ENCODE peak calls at places on chromosomes 1 and 21, in ten cellular contexts. One of them, this sample, is unnamed.

GRCh38 chr21:45607021-45607921 is 36.3 kb upstream of the PCBP3 start:
- DNase-seq in heart left ventricle: no peak
- DNase-seq in M059J: peak
- DNase-seq in fibroblast of lung: peak
- DNase-seq in CD4-positive, CD25-positive, alpha-beta regulatory T cell: peak
- DNase-seq in EH: peak
- DNase-seq in stimulated activated CD8-positive, alpha-beta memory T cell treated with anti-CD3 and anti-CD28 coated beads, Interleukin-2, amount 100 ng/mL, for 48 hours: no peak
- DNase-seq in MM.1S: no peak
- DNase-seq in HS-5: no peak
- DNase-seq in activated T-cell treated with anti-CD3 and anti-CD28 coated beads for 1 hour: peak
- DNase-seq in this sample: no peak

GRCh38 chr1:60569189-60569588 is 495.6 kb upstream of the C1orf87 start:
- DNase-seq in M059J: no peak
- DNase-seq in MM.1S: no peak
- DNase-seq in HS-5: no peak
- DNase-seq in CD4-positive, CD25-positive, alpha-beta regulatory T cell: no peak
- DNase-seq in fibroblast of lung: no peak
- DNase-seq in activated T-cell treated with anti-CD3 and anti-CD28 coated beads for 1 hour: no peak
- DNase-seq in EH: no peak
- DNase-seq in stimulated activated CD8-positive, alpha-beta memory T cell treated with anti-CD3 and anti-CD28 coated beads, Interleukin-2, amount 100 ng/mL, for 48 hours: no peak
- DNase-seq in heart left ventricle: no peak
- DNase-seq in this sample: no peak

GRCh38 chr1:162011337-162012012 is 12.2 kb downstream of the OLFML2B start:
- DNase-seq in activated T-cell treated with anti-CD3 and anti-CD28 coated beads for 1 hour: no peak
- DNase-seq in stimulated activated CD8-positive, alpha-beta memory T cell treated with anti-CD3 and anti-CD28 coated beads, Interleukin-2, amount 100 ng/mL, for 48 hours: no peak
- DNase-seq in EH: no peak
- DNase-seq in HS-5: no peak
- DNase-seq in CD4-positive, CD25-positive, alpha-beta regulatory T cell: no peak
- DNase-seq in MM.1S: no peak
- DNase-seq in M059J: no peak
- DNase-seq in heart left ventricle: no peak
- DNase-seq in fibroblast of lung: no peak
- DNase-seq in this sample: no peak

GRCh38 chr1:24940231-24940630 is 10.2 kb upstream of the RUNX3 start:
- DNase-seq in fibroblast of lung: no peak
- DNase-seq in EH: no peak
- DNase-seq in activated T-cell treated with anti-CD3 and anti-CD28 coated beads for 1 hour: no peak
- DNase-seq in heart left ventricle: no peak
- DNase-seq in M059J: no peak
- DNase-seq in MM.1S: no peak
- DNase-seq in HS-5: no peak
- DNase-seq in CD4-positive, CD25-positive, alpha-beta regulatory T cell: no peak
- DNase-seq in stimulated activated CD8-positive, alpha-beta memory T cell treated with anti-CD3 and anti-CD28 coated beads, Interleukin-2, amount 100 ng/mL, for 48 hours: no peak
- DNase-seq in this sample: no peak

GRCh38 chr1:66282343-66282852 is 251.6 kb upstream of the SGIP1 start:
- DNase-seq in HS-5: no peak
- DNase-seq in heart left ventricle: no peak
- DNase-seq in M059J: peak
- DNase-seq in MM.1S: peak
- DNase-seq in activated T-cell treated with anti-CD3 and anti-CD28 coated beads for 1 hour: peak
- DNase-seq in fibroblast of lung: peak
- DNase-seq in EH: peak
- DNase-seq in stimulated activated CD8-positive, alpha-beta memory T cell treated with anti-CD3 and anti-CD28 coated beads, Interleukin-2, amount 100 ng/mL, for 48 hours: peak
- DNase-seq in CD4-positive, CD25-positive, alpha-beta regulatory T cell: peak
- DNase-seq in this sample: peak

GRCh38 chr1:58528518-58528917 is 18.0 kb downstream of the OMA1 start:
- DNase-seq in heart left ventricle: no peak
- DNase-seq in M059J: peak
- DNase-seq in activated T-cell treated with anti-CD3 and anti-CD28 coated beads for 1 hour: no peak
- DNase-seq in fibroblast of lung: peak
- DNase-seq in CD4-positive, CD25-positive, alpha-beta regulatory T cell: no peak
- DNase-seq in stimulated activated CD8-positive, alpha-beta memory T cell treated with anti-CD3 and anti-CD28 coated beads, Interleukin-2, amount 100 ng/mL, for 48 hours: no peak
- DNase-seq in HS-5: peak
- DNase-seq in MM.1S: no peak
- DNase-seq in EH: peak
- DNase-seq in this sample: peak

GRCh38 chr1:230509281-230509977 is 83.3 kb upstream of the PGBD5 start:
- DNase-seq in CD4-positive, CD25-positive, alpha-beta regulatory T cell: no peak
- DNase-seq in fibroblast of lung: peak
- DNase-seq in activated T-cell treated with anti-CD3 and anti-CD28 coated beads for 1 hour: no peak
- DNase-seq in MM.1S: peak
- DNase-seq in stimulated activated CD8-positive, alpha-beta memory T cell treated with anti-CD3 and anti-CD28 coated beads, Interleukin-2, amount 100 ng/mL, for 48 hours: no peak
- DNase-seq in heart left ventricle: no peak
- DNase-seq in M059J: peak
- DNase-seq in EH: peak
- DNase-seq in HS-5: peak
- DNase-seq in this sample: peak

GRCh38 chr1:202159534-202160371 is 649 bp downstream of the PTPN7 start:
- DNase-seq in M059J: no peak
- DNase-seq in stimulated activated CD8-positive, alpha-beta memory T cell treated with anti-CD3 and anti-CD28 coated beads, Interleukin-2, amount 100 ng/mL, for 48 hours: peak
- DNase-seq in CD4-positive, CD25-positive, alpha-beta regulatory T cell: peak
- DNase-seq in MM.1S: peak
- DNase-seq in heart left ventricle: no peak
- DNase-seq in fibroblast of lung: no peak
- DNase-seq in activated T-cell treated with anti-CD3 and anti-CD28 coated beads for 1 hour: peak
- DNase-seq in HS-5: no peak
- DNase-seq in EH: no peak
- DNase-seq in this sample: no peak

GRCh38 chr1:235639586-235640205 is 9.9 kb downstream of the GNG4 start:
- DNase-seq in fibroblast of lung: no peak
- DNase-seq in stimulated activated CD8-positive, alpha-beta memory T cell treated with anti-CD3 and anti-CD28 coated beads, Interleukin-2, amount 100 ng/mL, for 48 hours: no peak
- DNase-seq in heart left ventricle: no peak
- DNase-seq in CD4-positive, CD25-positive, alpha-beta regulatory T cell: no peak
- DNase-seq in EH: no peak
- DNase-seq in M059J: no peak
- DNase-seq in activated T-cell treated with anti-CD3 and anti-CD28 coated beads for 1 hour: no peak
- DNase-seq in HS-5: no peak
- DNase-seq in MM.1S: no peak
- DNase-seq in this sample: no peak

GRCh38 chr1:38433097-38433722 is 386.6 kb upstream of the POU3F1 start:
- DNase-seq in HS-5: no peak
- DNase-seq in heart left ventricle: no peak
- DNase-seq in EH: no peak
- DNase-seq in fibroblast of lung: no peak
- DNase-seq in M059J: no peak
- DNase-seq in MM.1S: no peak
- DNase-seq in stimulated activated CD8-positive, alpha-beta memory T cell treated with anti-CD3 and anti-CD28 coated beads, Interleukin-2, amount 100 ng/mL, for 48 hours: no peak
- DNase-seq in CD4-positive, CD25-positive, alpha-beta regulatory T cell: no peak
- DNase-seq in activated T-cell treated with anti-CD3 and anti-CD28 coated beads for 1 hour: no peak
- DNase-seq in this sample: no peak

GRCh38 chr1:185388346-185388745 is 71.3 kb upstream of the IVNS1ABP start:
- DNase-seq in heart left ventricle: no peak
- DNase-seq in EH: no peak
- DNase-seq in CD4-positive, CD25-positive, alpha-beta regulatory T cell: no peak
- DNase-seq in MM.1S: no peak
- DNase-seq in HS-5: no peak
- DNase-seq in activated T-cell treated with anti-CD3 and anti-CD28 coated beads for 1 hour: no peak
- DNase-seq in stimulated activated CD8-positive, alpha-beta memory T cell treated with anti-CD3 and anti-CD28 coated beads, Interleukin-2, amount 100 ng/mL, for 48 hours: no peak
- DNase-seq in fibroblast of lung: no peak
- DNase-seq in M059J: no peak
- DNase-seq in this sample: no peak

GRCh38 chr1:151984313-151984956 is 9.2 kb downstream of the S100A10 start:
- DNase-seq in M059J: no peak
- DNase-seq in fibroblast of lung: peak
- DNase-seq in stimulated activated CD8-positive, alpha-beta memory T cell treated with anti-CD3 and anti-CD28 coated beads, Interleukin-2, amount 100 ng/mL, for 48 hours: no peak
- DNase-seq in heart left ventricle: no peak
- DNase-seq in MM.1S: peak
- DNase-seq in EH: peak
- DNase-seq in CD4-positive, CD25-positive, alpha-beta regulatory T cell: peak
- DNase-seq in HS-5: no peak
- DNase-seq in activated T-cell treated with anti-CD3 and anti-CD28 coated beads for 1 hour: no peak
- DNase-seq in this sample: no peak

GRCh38 chr1:45929257-45929687 is 125.9 kb downstream of the MAST2 start:
- DNase-seq in CD4-positive, CD25-positive, alpha-beta regulatory T cell: no peak
- DNase-seq in stimulated activated CD8-positive, alpha-beta memory T cell treated with anti-CD3 and anti-CD28 coated beads, Interleukin-2, amount 100 ng/mL, for 48 hours: no peak
- DNase-seq in fibroblast of lung: peak
- DNase-seq in M059J: peak
- DNase-seq in MM.1S: no peak
- DNase-seq in EH: peak
- DNase-seq in heart left ventricle: no peak
- DNase-seq in HS-5: peak
- DNase-seq in activated T-cell treated with anti-CD3 and anti-CD28 coated beads for 1 hour: no peak
- DNase-seq in this sample: peak

This sample was measured in AG08396.